ENCODE peak calls at places on chromosomes 16 and 17, in four cellular contexts. W is K562, A is GM12878, Q is HepG2. U is an unnamed sample.

GRCh38 chr17:17361543-17362511 is 58.7 kb downstream of the NT5M start:
- DNase-seq in W (no peak), A (no peak), Q (no peak), U (no peak)

GRCh38 chr17:37651846-37652245 is 8.6 kb upstream of the DDX52 start:
- DNase-seq in W (no peak), A (no peak), Q (no peak), U (no peak)

GRCh38 chr16:57988929-57989328 is 11.5 kb downstream of the ZNF319 start:
- DNase-seq in W (no peak), A (no peak), Q (no peak), U (no peak)

GRCh38 chr17:8062435-8062806 is 23.6 kb downstream of the ALOX15B start:
- DNase-seq in W (no peak), A (no peak), Q (no peak), U (no peak)

GRCh38 chr17:10631048-10631700 is 25.9 kb downstream of the MYH3 start:
- DNase-seq in W (peak), A (no peak), Q (no peak), U (peak)

GRCh38 chr17:45730192-45730591 is 53.9 kb upstream of the CRHR1 start:
- DNase-seq in W (no peak), A (no peak), Q (no peak), U (no peak)

GRCh38 chr17:59702304-59702703 is 4.9 kb downstream of the PTRH2 start:
- DNase-seq in W (peak), A (no peak), Q (no peak), U (no peak)

GRCh38 chr17:72598705-72599104 is 477.9 kb downstream of the SOX9 start:
- DNase-seq in W (no peak), A (no peak), Q (no peak), U (no peak)

GRCh38 chr17:35117984-35118383 is 1.7 kb downstream of the RAD51D start:
- DNase-seq in W (no peak), A (peak), Q (peak), U (no peak)

GRCh38 chr16:3578610-3579551 is 1.7 kb upstream of the NLRC3 start:
- DNase-seq in W (peak), A (peak), Q (no peak), U (no peak)

GRCh38 chr16:17286443-17286842 is 184.3 kb downstream of the XYLT1 start:
- DNase-seq in W (no peak), A (no peak), Q (no peak), U (no peak)
- TF ChIP-seq BHLHE40 in W (no peak), A (no peak), Q (no peak), U (no peak)

GRCh38 chr17:81869221-81870154 is 1.6 kb downstream of the ARHGDIA start:
- DNase-seq in W (peak), A (no peak), Q (no peak), U (peak)

GRCh38 chr17:81868674-81869220 is 2.4 kb downstream of the ARHGDIA start:
- DNase-seq in W (peak), A (no peak), Q (peak), U (peak)

GRCh38 chr17:81870978-81871386 is at the start of gene ARHGDIA:
- DNase-seq in W (peak), A (no peak), Q (no peak), U (peak)

GRCh38 chr17:81871387-81872120 is 417 bp upstream of the ARHGDIA start:
- DNase-seq in W (no peak), A (peak), Q (peak), U (peak)

GRCh38 chr17:81870155-81870977 is 771 bp downstream of the ARHGDIA start:
- DNase-seq in W (peak), A (no peak), Q (no peak), U (no peak)
- TF ChIP-seq SP1 in W (peak), A (no peak), Q (no peak), U (no peak)

GRCh38 chr17:46866747-46867146 is 15.4 kb downstream of the WNT9B start:
- DNase-seq in W (no peak), A (no peak), Q (no peak), U (no peak)

GRCh38 chr17:46866325-46866724 is 14.9 kb downstream of the WNT9B start:
- DNase-seq in W (no peak), A (no peak), Q (no peak), U (no peak)

GRCh38 chr17:46863383-46864121 is 12.2 kb downstream of the WNT9B start:
- DNase-seq in W (no peak), A (no peak), Q (no peak), U (no peak)

GRCh38 chr17:46862949-46863348 is 11.6 kb downstream of the WNT9B start:
- DNase-seq in W (peak), A (no peak), Q (no peak), U (peak)

DNA sequence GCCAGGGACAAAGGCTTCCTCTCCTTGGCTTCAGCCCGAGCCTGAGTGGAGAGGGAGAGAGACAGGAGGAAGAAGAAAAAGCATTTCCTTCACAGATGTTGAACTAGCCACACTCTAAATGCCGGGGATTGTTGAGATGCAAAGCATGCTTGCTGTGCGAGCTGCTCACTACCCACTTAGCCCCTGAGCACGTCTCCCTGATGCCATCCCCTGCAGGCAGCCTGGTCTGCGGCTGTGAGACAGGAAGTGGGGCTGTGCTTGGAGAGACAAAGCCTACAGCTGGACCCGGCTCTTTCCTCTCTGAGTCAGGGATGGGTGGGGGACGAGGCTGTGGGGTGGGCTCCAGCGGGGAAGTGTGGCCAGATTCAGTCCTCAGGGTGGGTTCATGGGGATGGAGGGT is 13.7 kb downstream of the WNT9B start:
- DNase-seq in W (no peak), A (no peak), Q (no peak), U (no peak)
- TF ChIP-seq BHLHE40 in W (no peak), A (no peak), Q (no peak), U (no peak)

GRCh38 chr17:29163563-29163962 is 16.6 kb downstream of the MYO18A start:
- DNase-seq in W (no peak), A (no peak), Q (no peak), U (no peak)
- TF ChIP-seq SP1 in W (no peak), A (no peak), Q (no peak), U (no peak)

GRCh38 chr17:6567528-6568185 is 11.3 kb upstream of the PITPNM3 start:
- DNase-seq in W (no peak), A (no peak), Q (no peak), U (no peak)
- TF ChIP-seq BHLHE40 in W (no peak), A (no peak), Q (no peak), U (no peak)

GRCh38 chr17:51152766-51153209 is 571 bp upstream of the NME1 start:
- DNase-seq in W (no peak), A (no peak), Q (peak), U (no peak)
- TF ChIP-seq SP1 in W (no peak), A (no peak), Q (no peak), U (no peak)

GRCh38 chr17:75785016-75785769 is 587 bp downstream of the UNK start:
- DNase-seq in W (peak), A (peak), Q (peak), U (peak)
- TF ChIP-seq BHLHE40 in W (peak), A (no peak), Q (peak), U (no peak)

GRCh38 chr17:75301502-75302206 is 12.4 kb upstream of the SLC25A19 start:
- DNase-seq in W (no peak), A (no peak), Q (no peak), U (no peak)
- TF ChIP-seq SP1 in W (no peak), A (no peak), Q (no peak), U (no peak)